ENCODE peak calls at places on chromosome 5, in six cellular contexts. G is cardiac muscle cell, A is dermis microvascular lymphatic vessel endothelial cell, K is BE2C, F is EL, M is iris pigment epithelial cell. B is an unnamed sample.
A peak's percentile ranks its signal among the peaks of the same experiment; 100 is the strongest.

GRCh38 chr5:95988877-95989276 is 27.2 kb upstream of the ELL2 start:
- DNase-seq in K (no peak), M (no peak), A (no peak), G (no peak), F (no peak), B (no peak)

GRCh38 chr5:155293605-155294178 is 280.1 kb downstream of the KIF4B start:
- DNase-seq in G (no peak), A (no peak), F (no peak), K (peak; percentile 39), M (no peak), B (no peak)

GRCh38 chr5:98750693-98751092 is 22.8 kb upstream of the RGMB start:
- DNase-seq in G (peak; percentile 52), A (peak; percentile 17), F (no peak), M (peak; percentile 38), K (no peak), B (peak; percentile 14)

GRCh38 chr5:43315262-43315661 is 2.0 kb upstream of the HMGCS1 start:
- DNase-seq in F (peak; percentile 39), M (peak; percentile 63), A (no peak), K (no peak), G (no peak), B (peak; percentile 26)

GRCh38 chr5:64595519-64595855 is 89.7 kb downstream of the RGS7BP start:
- DNase-seq in F (no peak), A (no peak), K (no peak), M (no peak), G (no peak), B (no peak)

GRCh38 chr5:113612060-113612496 is 98.6 kb downstream of the YTHDC2 start:
- DNase-seq in F (peak; percentile 37), M (peak; percentile 31), G (peak; percentile 68), A (peak; percentile 38), K (no peak), B (peak; percentile 56)

GRCh38 chr5:72597456-72597948 is 90.3 kb upstream of the ZNF366 start:
- DNase-seq in F (peak; percentile 88), M (peak; percentile 96), G (peak; percentile 91), A (peak; percentile 89), K (no peak), B (peak; percentile 87)

GRCh38 chr5:91361055-91361701 is 21.9 kb downstream of the ARRDC3 start:
- DNase-seq in M (peak; percentile 60), G (no peak), K (no peak), F (no peak), A (no peak), B (no peak)

B was measured in mesenchymal stem cell.